ENCODE peak calls at places on chromosome 18, in ten cellular contexts. V, T, O, H, E, C, B, K, W and S are unnamed samples.

GRCh38 chr18:10441472-10441871 is 13.0 kb upstream of the APCDD1 start:
- DNase-seq in V (no peak), T (no peak), O (no peak), H (no peak), E (no peak), C (no peak), B (no peak), K (no peak), W (no peak), S (no peak)

GRCh38 chr18:66083078-66083477 is 332.3 kb downstream of the CDH7 start:
- DNase-seq in V (no peak), T (no peak), O (no peak), H (no peak), E (no peak), C (no peak), B (no peak), K (no peak), W (no peak), S (no peak)

GRCh38 chr18:45370190-45371010 is 244.9 kb upstream of the SLC14A2 start:
- DNase-seq in V (no peak), T (no peak), O (no peak), H (peak; percentile 52), E (no peak), C (no peak), B (peak; percentile 51), K (no peak), W (peak; percentile 18), S (peak; percentile 66)

GRCh38 chr18:21203842-21204241 is 38.2 kb upstream of the GREB1L start:
- DNase-seq in V (no peak), T (no peak), O (no peak), H (no peak), E (no peak), C (no peak), B (no peak), K (no peak), W (no peak), S (no peak)

GRCh38 chr18:59096098-59096779 is 43.4 kb upstream of the SEC11C start:
- DNase-seq in V (no peak), T (no peak), O (peak; percentile 26), H (no peak), E (no peak), C (no peak), B (peak; percentile 66), K (peak; percentile 48), W (no peak), S (no peak)

GRCh38 chr18:46196627-46197243 is 92.5 kb downstream of the HAUS1 start:
- DNase-seq in V (peak; percentile 36), T (no peak), O (no peak), H (no peak), E (peak; percentile 8), C (no peak), B (peak; percentile 40), K (no peak), W (no peak), S (peak; percentile 44)

GRCh38 chr18:23403310-23403709 is 49.8 kb upstream of the RIOK3 start:
- DNase-seq in V (no peak), T (no peak), O (no peak), H (no peak), E (no peak), C (no peak), B (no peak), K (no peak), W (no peak), S (no peak)

GRCh38 chr18:57805117-57805516 is 2.0 kb upstream of the ATP8B1 start:
- DNase-seq in V (no peak), T (no peak), O (no peak), H (no peak), E (no peak), C (no peak), B (no peak), K (no peak), W (no peak), S (no peak)

GRCh38 chr18:44803019-44803650 is 122.4 kb downstream of the SETBP1 start:
- DNase-seq in V (peak; percentile 53), T (peak; percentile 82), O (no peak), H (peak; percentile 67), E (no peak), C (no peak), B (peak; percentile 51), K (no peak), W (peak; percentile 93), S (peak; percentile 65)

GRCh38 chr18:8461544-8461943 is 147.7 kb upstream of the RAB12 start:
- DNase-seq in V (peak; percentile 7), T (no peak), O (no peak), H (no peak), E (no peak), C (no peak), B (no peak), K (no peak), W (no peak), S (no peak)

GRCh38 chr18:23331091-23331920 is 121.8 kb upstream of the RIOK3 start:
- DNase-seq in V (no peak), T (peak; percentile 34), O (no peak), H (no peak), E (no peak), C (peak; percentile 46), B (peak; percentile 73), K (no peak), W (no peak), S (no peak)

GRCh38 chr18:56067216-56067611 is 479.2 kb upstream of the TCF4 start:
- DNase-seq in V (peak; percentile 29), T (no peak), O (no peak), H (peak; percentile 23), E (no peak), C (no peak), B (no peak), K (no peak), W (no peak), S (no peak)

GRCh38 chr18:75314117-75314516 is 103.5 kb downstream of the TSHZ1 start:
- DNase-seq in V (no peak), T (no peak), O (no peak), H (no peak), E (no peak), C (no peak), B (peak; percentile 5), K (no peak), W (no peak), S (no peak)

GRCh38 chr18:50847192-50847591 is 27.4 kb upstream of the MRO start:
- DNase-seq in V (peak; percentile 31), T (no peak), O (no peak), H (peak; percentile 87), E (no peak), C (no peak), B (no peak), K (no peak), W (peak; percentile 26), S (peak; percentile 85)

GRCh38 chr18:12946549-12947354 is 1.1 kb upstream of the SEH1L start:
- DNase-seq in V (peak; percentile 89), T (peak; percentile 62), O (peak; percentile 44), H (peak; percentile 86), E (peak; percentile 38), C (peak; percentile 52), B (peak; percentile 87), K (peak; percentile 73), W (peak; percentile 79), S (peak; percentile 88)

GRCh38 chr18:78558101-78558810 is 421.4 kb upstream of the SALL3 start:
- DNase-seq in V (no peak), T (no peak), O (no peak), H (no peak), E (no peak), C (no peak), B (no peak), K (no peak), W (no peak), S (no peak)
- H3K4me2 ChIP-seq in V (no peak overlapping the region), T (no peak overlapping the region), O (no peak overlapping the region), H (no peak overlapping the region), E (no peak overlapping the region), C (no peak overlapping the region), B (no peak overlapping the region), K (no peak overlapping the region), W (no peak overlapping the region), S (no peak overlapping the region)

DNA sequence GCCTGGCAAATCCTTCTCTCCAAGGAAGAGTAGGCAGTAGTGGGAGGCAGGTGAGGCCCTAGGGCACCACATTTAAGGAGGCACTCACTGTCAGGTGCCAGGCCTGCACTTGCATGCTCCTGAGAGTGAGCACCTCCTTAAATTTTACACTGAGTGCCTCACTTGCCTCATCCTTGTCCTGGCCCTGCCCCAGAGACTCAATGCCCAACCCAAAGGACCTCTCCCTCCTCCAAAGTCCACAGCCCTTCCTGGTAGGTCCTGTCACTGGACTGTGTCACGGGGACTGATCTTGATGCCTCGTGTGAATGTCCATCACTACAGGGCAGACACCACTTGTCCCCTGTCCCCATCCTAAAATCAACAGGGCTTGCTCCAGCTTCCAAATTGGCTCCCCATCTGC is 235.6 kb downstream of the ZBTB7C start:
- DNase-seq in V (no peak), T (no peak), O (no peak), H (no peak), E (no peak), C (no peak), B (no peak), K (no peak), W (no peak), S (no peak)
- H3K4me2 ChIP-seq in V (no peak overlapping the region), T (no peak overlapping the region), O (no peak overlapping the region), H (no peak overlapping the region), E (no peak overlapping the region), C (no peak overlapping the region), B (no peak overlapping the region), K (no peak overlapping the region), W (no peak overlapping the region), S (no peak overlapping the region)

DNA sequence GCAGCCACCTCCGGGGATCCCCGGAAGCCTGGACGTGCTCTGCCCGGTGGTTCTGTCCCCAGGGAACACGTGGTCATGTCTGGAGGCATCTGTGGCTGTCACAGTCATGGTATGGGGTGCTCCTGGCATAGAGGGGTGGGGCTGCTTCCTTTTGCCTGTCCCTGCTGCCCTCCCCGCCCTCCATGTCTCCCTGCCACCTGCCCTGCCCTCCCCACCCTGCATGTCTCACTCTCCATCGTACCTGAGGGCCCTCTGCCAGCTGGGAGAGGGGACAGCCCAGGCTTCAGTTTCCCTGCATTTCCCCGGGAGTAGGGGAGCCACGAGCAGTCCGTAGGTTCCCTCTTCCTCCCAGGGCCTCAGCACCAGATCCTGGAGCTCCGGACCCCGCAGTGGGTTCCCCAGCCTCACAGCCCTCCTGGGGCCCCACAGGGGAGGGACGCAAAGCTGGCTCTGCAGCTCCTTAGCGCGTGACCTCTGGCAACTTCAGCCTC is 90.0 kb upstream of the CTDP1 start:
- DNase-seq in V (no peak), T (no peak), O (no peak), H (no peak), E (no peak), C (no peak), B (no peak), K (no peak), W (no peak), S (no peak)
- H3K4me2 ChIP-seq in V (no peak overlapping the region), T (no peak overlapping the region), O (no peak overlapping the region), H (peak overlapping the region; percentile 1), E (no peak overlapping the region), C (no peak overlapping the region), B (no peak overlapping the region), K (no peak overlapping the region), W (no peak overlapping the region), S (peak overlapping the region; percentile 34)

GRCh38 chr18:7037470-7037869 is 80.1 kb downstream of the LAMA1 start:
- DNase-seq in V (no peak), T (no peak), O (no peak), H (peak; percentile 2), E (no peak), C (no peak), B (no peak), K (no peak), W (no peak), S (no peak)
- H3K4me2 ChIP-seq in V (no peak overlapping the region), T (no peak overlapping the region), O (no peak overlapping the region), H (peak overlapping the region; percentile 63), E (no peak overlapping the region), C (peak overlapping the region; percentile 67), B (no peak overlapping the region), K (no peak overlapping the region), W (peak overlapping the region; percentile 79), S (peak overlapping the region; percentile 70)